ENCODE peak calls at places on chromosome 1, in nine cellular contexts. One of them, this sample, is unnamed.

GRCh38 chr1:115184260-115184950 is 95.1 kb upstream of the TSPAN2 start:
- DNase-seq in NCI-H2171: no peak
- DNase-seq in GM18507: no peak
- DNase-seq in brain microvascular endothelial cell: no peak
- DNase-seq in effector CD4-positive, alpha-beta T cell: no peak
- DNase-seq in AG09319: no peak
- DNase-seq in mucosa of gallbladder: no peak
- DNase-seq in HTR-8/SVneo: no peak
- DNase-seq in activated gamma-delta T cell: no peak
- DNase-seq in this sample: peak

GRCh38 chr1:30377230-30378022 is 346.0 kb downstream of the MATN1 start:
- DNase-seq in NCI-H2171: no peak
- DNase-seq in GM18507: no peak
- DNase-seq in brain microvascular endothelial cell: no peak
- DNase-seq in effector CD4-positive, alpha-beta T cell: no peak
- DNase-seq in AG09319: no peak
- DNase-seq in mucosa of gallbladder: no peak
- DNase-seq in HTR-8/SVneo: no peak
- DNase-seq in activated gamma-delta T cell: no peak
- DNase-seq in this sample: no peak

GRCh38 chr1:119782541-119783338 is 14.0 kb upstream of the HMGCS2 start:
- DNase-seq in NCI-H2171: no peak
- DNase-seq in GM18507: no peak
- DNase-seq in brain microvascular endothelial cell: no peak
- DNase-seq in effector CD4-positive, alpha-beta T cell: no peak
- DNase-seq in AG09319: no peak
- DNase-seq in mucosa of gallbladder: no peak
- DNase-seq in HTR-8/SVneo: no peak
- DNase-seq in activated gamma-delta T cell: no peak
- DNase-seq in this sample: no peak

GRCh38 chr1:237851209-237851845 is 39.4 kb downstream of the ZP4 start:
- DNase-seq in NCI-H2171: peak
- DNase-seq in GM18507: no peak
- DNase-seq in brain microvascular endothelial cell: peak
- DNase-seq in effector CD4-positive, alpha-beta T cell: no peak
- DNase-seq in AG09319: no peak
- DNase-seq in mucosa of gallbladder: peak
- DNase-seq in HTR-8/SVneo: peak
- DNase-seq in activated gamma-delta T cell: no peak
- DNase-seq in this sample: no peak

GRCh38 chr1:159008744-159009188 is 941 bp upstream of the IFI16 start:
- DNase-seq in NCI-H2171: no peak
- DNase-seq in GM18507: peak
- DNase-seq in brain microvascular endothelial cell: no peak
- DNase-seq in effector CD4-positive, alpha-beta T cell: peak
- DNase-seq in AG09319: no peak
- DNase-seq in mucosa of gallbladder: no peak
- DNase-seq in HTR-8/SVneo: no peak
- DNase-seq in activated gamma-delta T cell: no peak
- DNase-seq in this sample: no peak

GRCh38 chr1:87151500-87152421 is 176.9 kb upstream of the LMO4 start:
- DNase-seq in NCI-H2171: no peak
- DNase-seq in GM18507: peak
- DNase-seq in brain microvascular endothelial cell: peak
- DNase-seq in effector CD4-positive, alpha-beta T cell: no peak
- DNase-seq in AG09319: no peak
- DNase-seq in mucosa of gallbladder: peak
- DNase-seq in HTR-8/SVneo: peak
- DNase-seq in activated gamma-delta T cell: no peak
- DNase-seq in this sample: peak

GRCh38 chr1:155081472-155082300 is 3.0 kb downstream of the EFNA3 start:
- DNase-seq in NCI-H2171: no peak
- DNase-seq in GM18507: no peak
- DNase-seq in brain microvascular endothelial cell: no peak
- DNase-seq in effector CD4-positive, alpha-beta T cell: no peak
- DNase-seq in AG09319: no peak
- DNase-seq in mucosa of gallbladder: no peak
- DNase-seq in HTR-8/SVneo: no peak
- DNase-seq in activated gamma-delta T cell: peak
- DNase-seq in this sample: no peak

GRCh38 chr1:30677471-30677870 is 45.9 kb downstream of the MATN1 start:
- DNase-seq in NCI-H2171: no peak
- DNase-seq in GM18507: no peak
- DNase-seq in brain microvascular endothelial cell: no peak
- DNase-seq in effector CD4-positive, alpha-beta T cell: no peak
- DNase-seq in AG09319: no peak
- DNase-seq in mucosa of gallbladder: no peak
- DNase-seq in HTR-8/SVneo: no peak
- DNase-seq in activated gamma-delta T cell: no peak
- DNase-seq in this sample: no peak

GRCh38 chr1:74964508-74964907 is 169.7 kb upstream of the LHX8 start:
- DNase-seq in NCI-H2171: peak
- DNase-seq in GM18507: no peak
- DNase-seq in brain microvascular endothelial cell: no peak
- DNase-seq in effector CD4-positive, alpha-beta T cell: no peak
- DNase-seq in AG09319: peak
- DNase-seq in mucosa of gallbladder: peak
- DNase-seq in HTR-8/SVneo: no peak
- DNase-seq in activated gamma-delta T cell: no peak
- DNase-seq in this sample: no peak

GRCh38 chr1:73674945-73675561 is 522.9 kb downstream of the LRRIQ3 start:
- DNase-seq in NCI-H2171: no peak
- DNase-seq in GM18507: no peak
- DNase-seq in brain microvascular endothelial cell: no peak
- DNase-seq in effector CD4-positive, alpha-beta T cell: no peak
- DNase-seq in AG09319: no peak
- DNase-seq in mucosa of gallbladder: no peak
- DNase-seq in HTR-8/SVneo: no peak
- DNase-seq in activated gamma-delta T cell: no peak
- DNase-seq in this sample: no peak

GRCh38 chr1:200364121-200364759 is 45.6 kb downstream of the ZNF281 start:
- DNase-seq in NCI-H2171: no peak
- DNase-seq in GM18507: no peak
- DNase-seq in brain microvascular endothelial cell: no peak
- DNase-seq in effector CD4-positive, alpha-beta T cell: no peak
- DNase-seq in AG09319: no peak
- DNase-seq in mucosa of gallbladder: no peak
- DNase-seq in HTR-8/SVneo: no peak
- DNase-seq in activated gamma-delta T cell: no peak
- DNase-seq in this sample: no peak

GRCh38 chr1:33337994-33338494 is 17.1 kb upstream of the A3GALT2 start:
- DNase-seq in NCI-H2171: no peak
- DNase-seq in GM18507: no peak
- DNase-seq in brain microvascular endothelial cell: no peak
- DNase-seq in effector CD4-positive, alpha-beta T cell: no peak
- DNase-seq in AG09319: no peak
- DNase-seq in mucosa of gallbladder: no peak
- DNase-seq in HTR-8/SVneo: no peak
- DNase-seq in activated gamma-delta T cell: no peak
- DNase-seq in this sample: no peak

GRCh38 chr1:201376464-201377374 is 761 bp downstream of the TNNT2 start:
- DNase-seq in NCI-H2171: peak
- DNase-seq in GM18507: no peak
- DNase-seq in brain microvascular endothelial cell: peak
- DNase-seq in effector CD4-positive, alpha-beta T cell: no peak
- DNase-seq in AG09319: no peak
- DNase-seq in mucosa of gallbladder: peak
- DNase-seq in HTR-8/SVneo: peak
- DNase-seq in activated gamma-delta T cell: no peak
- DNase-seq in this sample: no peak

GRCh38 chr1:47362828-47363227 is 29.2 kb downstream of the CMPK1 start:
- DNase-seq in NCI-H2171: no peak
- DNase-seq in GM18507: no peak
- DNase-seq in brain microvascular endothelial cell: no peak
- DNase-seq in effector CD4-positive, alpha-beta T cell: no peak
- DNase-seq in AG09319: no peak
- DNase-seq in mucosa of gallbladder: no peak
- DNase-seq in HTR-8/SVneo: no peak
- DNase-seq in activated gamma-delta T cell: no peak
- DNase-seq in this sample: no peak